ENCODE peak calls at places on chromosomes 13 and 19, in five cellular contexts. C, V, B, A and L are unnamed samples.

GRCh38 chr19:32691291-32691951 is at the start of gene NUDT19:
- DNase-seq in C (peak; percentile 55), V (peak; percentile 65), B (peak; percentile 80), A (peak; percentile 46), L (peak; percentile 79)

GRCh38 chr13:90008707-90009149 is 1338.8 kb upstream of the MIR17HG start:
- DNase-seq in C (no peak), V (no peak), B (no peak), A (no peak), L (no peak)

GRCh38 chr13:51125495-51126226 is 14.6 kb upstream of the C13orf42 start:
- DNase-seq in C (peak; percentile 19), V (peak; percentile 17), B (peak; percentile 51), A (peak; percentile 10), L (peak; percentile 16)

GRCh38 chr19:5995606-5996005 is 17.7 kb upstream of the RANBP3 start:
- DNase-seq in C (no peak), V (no peak), B (no peak), A (no peak), L (no peak)

GRCh38 chr13:42049454-42049780 is 969 bp downstream of the DGKH start:
- DNase-seq in C (no peak), V (no peak), B (no peak), A (no peak), L (no peak)

GRCh38 chr13:32134241-32134801 is 102.7 kb downstream of the FRY start:
- DNase-seq in C (no peak), V (no peak), B (no peak), A (no peak), L (no peak)

GRCh38 chr13:53250272-53250875 is 221.8 kb downstream of the OLFM4 start:
- DNase-seq in C (no peak), V (no peak), B (peak; percentile 80), A (no peak), L (peak; percentile 78)

GRCh38 chr13:20812890-20813289 is 39.1 kb upstream of the EEF1AKMT1 start:
- DNase-seq in C (no peak), V (no peak), B (no peak), A (no peak), L (no peak)

GRCh38 chr13:94435604-94436226 is 43.8 kb downstream of the DCT start:
- DNase-seq in C (no peak), V (peak; percentile 0), B (peak; percentile 65), A (no peak), L (peak; percentile 60)

GRCh38 chr13:24151864-24152263 is 8.7 kb upstream of the SPATA13 start:
- DNase-seq in C (no peak), V (no peak), B (no peak), A (no peak), L (no peak)

GRCh38 chr19:51407631-51408131 is 9.8 kb downstream of the SIGLEC10 start:
- DNase-seq in C (no peak), V (peak; percentile 50), B (no peak), A (no peak), L (no peak)

GRCh38 chr13:91369432-91369831 is 21.9 kb downstream of the MIR17HG start:
- DNase-seq in C (no peak), V (no peak), B (no peak), A (no peak), L (no peak)

GRCh38 chr13:109180905-109181425 is 551.6 kb downstream of the MYO16 start:
- DNase-seq in C (no peak), V (no peak), B (peak; percentile 11), A (no peak), L (no peak)